ENCODE peak calls at places on chromosomes 1 and 21, in eight cellular contexts. W is activated CD8-positive, alpha-beta memory T cell treated with anti-CD3 and anti-CD28 coated beads for 24 hours; T is kidney tubule cell; L is NCI-H446 treated with DMSO at 0.1 percent for 48 hours; O is mesothelial cell of epicardium; S is H54; E is hippocampal formation; I is NCI-H1105 treated with DMSO at 0.1 percent for 48 hours. G is an unnamed sample.

GRCh38 chr1:15465674-15466073 is 9.1 kb downstream of the CELA2A start:
- DNase-seq in O (no peak), I (no peak), T (no peak), L (no peak), W (no peak), S (no peak), E (no peak), G (no peak)

GRCh38 chr21:32826317-32827167 is 55.0 kb upstream of the PAXBP1 start:
- DNase-seq in S (peak), E (peak), I (peak), T (peak), O (no peak), W (peak), L (no peak), G (peak)

GRCh38 chr1:25030674-25031589 is 100.9 kb upstream of the RUNX3 start:
- DNase-seq in E (no peak), T (no peak), S (peak), O (no peak), W (peak), I (no peak), L (no peak), G (no peak)

GRCh38 chr1:89698020-89698560 is 65.2 kb downstream of the LRRC8C start:
- DNase-seq in S (no peak), W (no peak), I (no peak), O (no peak), E (no peak), T (no peak), L (no peak), G (no peak)

GRCh38 chr1:228212415-228212965 is 4.6 kb downstream of the OBSCN start:
- DNase-seq in S (no peak), O (no peak), W (no peak), L (no peak), E (no peak), T (no peak), I (no peak), G (no peak)

GRCh38 chr1:116690809-116691323 is 23.3 kb upstream of the IGSF3 start:
- DNase-seq in S (no peak), E (no peak), O (no peak), T (no peak), W (no peak), L (no peak), I (no peak), G (no peak)

GRCh38 chr1:192805832-192806323 is 3.0 kb upstream of the RGS2 start:
- DNase-seq in E (no peak), T (peak), S (peak), L (peak), W (no peak), O (no peak), I (peak), G (peak)

GRCh38 chr1:6419397-6419802 is 319 bp downstream of the HES2 start:
- DNase-seq in I (no peak), S (no peak), W (no peak), E (no peak), L (no peak), T (no peak), O (no peak), G (no peak)

GRCh38 chr1:110975265-110975664 is 11.5 kb upstream of the LRIF1 start:
- DNase-seq in T (no peak), W (no peak), L (no peak), S (no peak), E (no peak), I (no peak), O (no peak), G (no peak)

GRCh38 chr21:43658769-43659135 is 536 bp downstream of the HSF2BP start:
- DNase-seq in S (no peak), T (no peak), I (no peak), L (no peak), W (peak), E (no peak), O (no peak), G (no peak)

GRCh38 chr1:203126866-203127671 is 457 bp upstream of the ADORA1 start:
- DNase-seq in T (peak), L (no peak), O (no peak), I (no peak), S (no peak), E (no peak), W (peak), G (no peak)

GRCh38 chr1:119288751-119289150 is 79.8 kb upstream of the HAO2 start:
- DNase-seq in E (no peak), T (peak), W (no peak), L (no peak), I (no peak), O (no peak), S (no peak), G (no peak)

GRCh38 chr1:1623631-1624442 is 8.1 kb upstream of the MMP23B start:
- DNase-seq in O (no peak), I (no peak), W (no peak), E (no peak), S (no peak), L (no peak), T (no peak), G (no peak)

GRCh38 chr1:30511563-30512252 is 211.7 kb downstream of the MATN1 start:
- DNase-seq in T (peak), O (no peak), W (peak), L (no peak), I (no peak), E (no peak), S (peak), G (no peak)

GRCh38 chr1:219639843-219640606 is 27.1 kb upstream of the ZC3H11B start:
- DNase-seq in I (no peak), O (no peak), S (no peak), T (peak), L (no peak), W (no peak), E (no peak), G (no peak)

GRCh38 chr1:41581216-41582003 is 96.9 kb upstream of the EDN2 start:
- DNase-seq in T (no peak), L (no peak), S (no peak), I (no peak), O (no peak), E (no peak), W (peak), G (no peak)

GRCh38 chr1:216600730-216601426 is 122.4 kb downstream of the ESRRG start:
- DNase-seq in L (no peak), S (peak), W (no peak), I (peak), T (peak), E (peak), O (peak), G (no peak)

GRCh38 chr21:38614558-38614957 is 116.3 kb upstream of the ERG start:
- DNase-seq in L (no peak), S (no peak), T (no peak), W (no peak), E (no peak), I (no peak), O (no peak), G (no peak)

GRCh38 chr21:28554660-28555475 is 437.8 kb downstream of the LTN1 start:
- DNase-seq in E (no peak), W (no peak), T (peak), S (no peak), I (no peak), L (no peak), O (no peak), G (no peak)

GRCh38 chr21:43329361-43330269 is 97.3 kb downstream of the SIK1 start:
- DNase-seq in S (no peak), E (no peak), W (no peak), O (no peak), T (no peak), I (no peak), L (no peak), G (no peak)

GRCh38 chr1:235160395-235160964 is 570 bp downstream of the RBM34 start:
- DNase-seq in S (no peak), L (no peak), O (no peak), E (no peak), W (no peak), I (no peak), T (no peak), G (no peak)

GRCh38 chr1:44040418-44040817 is 9.2 kb upstream of the SLC6A9 start:
- DNase-seq in S (no peak), T (no peak), W (no peak), O (no peak), E (no peak), L (no peak), I (no peak), G (no peak)

G was measured in NCI-H1694.